ENCODE peak calls at places on chromosomes 2 and 18, in eight cellular contexts. O, X, K, L, W, V, S and I are unnamed samples.

GRCh38 chr2:17540813-17541513 is 467 bp downstream of the VSNL1 start:
- DNase-seq in X (no peak), L (no peak), W (no peak), K (no peak), V (no peak), S (peak; percentile 22), O (no peak), I (no peak)

GRCh38 chr18:13178197-13178596 is 40.4 kb upstream of the LDLRAD4 start:
- DNase-seq in S (no peak), O (no peak), W (no peak), V (no peak), L (no peak), X (no peak), K (no peak), I (no peak)

GRCh38 chr2:201882353-201883095 is 76.2 kb downstream of the CDK15 start:
- DNase-seq in X (peak; percentile 28), O (peak; percentile 41), W (peak; percentile 21), K (peak; percentile 42), V (peak; percentile 52), L (no peak), S (no peak), I (no peak)

GRCh38 chr2:240962371-240963064 is 35.9 kb upstream of the SNED1 start:
- DNase-seq in S (no peak), L (no peak), X (peak; percentile 86), W (peak; percentile 55), V (peak; percentile 83), K (no peak), O (no peak), I (no peak)

GRCh38 chr2:217103752-217104540 is 244.1 kb upstream of the TNP1 start:
- DNase-seq in L (no peak), O (no peak), S (peak; percentile 87), V (peak; percentile 46), W (no peak), X (no peak), K (no peak), I (no peak)

GRCh38 chr2:133522204-133522603 is 46.1 kb downstream of the NCKAP5 start:
- DNase-seq in L (no peak), K (no peak), W (no peak), X (no peak), V (no peak), S (no peak), O (no peak), I (no peak)

GRCh38 chr2:215660687-215661086 is 224.8 kb upstream of the FN1 start:
- DNase-seq in O (peak; percentile 16), W (no peak), K (no peak), X (no peak), S (peak; percentile 90), L (no peak), V (peak; percentile 84), I (no peak)

GRCh38 chr2:33158482-33159003 is 211.8 kb downstream of the LTBP1 start:
- DNase-seq in K (no peak), O (peak; percentile 41), L (no peak), W (no peak), V (peak; percentile 93), S (peak; percentile 80), X (no peak), I (no peak)

GRCh38 chr2:237405006-237405559 is 8.9 kb downstream of the COL6A3 start:
- DNase-seq in W (no peak), O (no peak), K (no peak), S (no peak), V (peak; percentile 43), X (no peak), L (no peak), I (no peak)

GRCh38 chr18:25351773-25352628 is at the start of gene ZNF521:
- DNase-seq in O (peak; percentile 75), S (peak; percentile 19), L (no peak), K (peak; percentile 72), W (peak; percentile 84), V (peak; percentile 88), X (peak; percentile 89), I (no peak)